ENCODE peak calls at places on chromosomes 12 and 14, in seven cellular contexts. X is neural crest cell, G is hepatic stellate cell, Z is lower leg skin, P is tibial artery, K is hepatocyte, U is GM12865. E is an unnamed sample.
A peak's percentile ranks its signal among the peaks of the same experiment; 100 is the strongest.

GRCh38 chr12:56488041-56488955 is at the start of gene GLS2:
- DNase-seq in X (peak; percentile 29), G (peak; percentile 96), Z (peak; percentile 78), P (peak; percentile 83), K (peak; percentile 83), U (peak; percentile 78), E (peak; percentile 86)

GRCh38 chr12:1474059-1474537 is 120.3 kb downstream of the FBXL14 start:
- DNase-seq in X (no peak), G (peak; percentile 74), Z (no peak), P (no peak), K (peak; percentile 14), U (no peak), E (no peak)

GRCh38 chr12:104495786-104496185 is 39.0 kb downstream of the CHST11 start:
- DNase-seq in X (no peak), G (no peak), Z (no peak), P (no peak), K (no peak), U (no peak), E (no peak)

GRCh38 chr12:106342397-106343212 is 14.9 kb upstream of the POLR3B start:
- DNase-seq in X (no peak), G (peak; percentile 61), Z (peak; percentile 89), P (peak; percentile 88), K (peak; percentile 57), U (no peak), E (peak; percentile 55)

GRCh38 chr14:52049271-52049670 is 19.6 kb downstream of the NID2 start:
- DNase-seq in X (no peak), G (no peak), Z (no peak), P (no peak), K (no peak), U (no peak), E (no peak)

GRCh38 chr14:63901434-63902085 is 48.8 kb downstream of the SYNE2 start:
- DNase-seq in X (no peak), G (no peak), Z (no peak), P (no peak), K (no peak), U (no peak), E (no peak)

GRCh38 chr12:89825591-89826449 is 117.2 kb upstream of the ATP2B1 start:
- DNase-seq in X (no peak), G (no peak), Z (no peak), P (no peak), K (no peak), U (peak; percentile 54), E (no peak)

GRCh38 chr14:104967414-104968152 is 10.6 kb downstream of the AHNAK2 start:
- DNase-seq in X (no peak), G (peak; percentile 45), Z (peak; percentile 80), P (peak; percentile 94), K (peak; percentile 65), U (no peak), E (peak; percentile 82)

GRCh38 chr12:28114488-28114887 is 75.8 kb upstream of the CCDC91 start:
- DNase-seq in X (no peak), G (no peak), Z (no peak), P (no peak), K (no peak), U (no peak), E (no peak)

GRCh38 chr14:105335735-105336476 is 21.4 kb downstream of the PACS2 start:
- DNase-seq in X (no peak), G (no peak), Z (no peak), P (no peak), K (no peak), U (no peak), E (no peak)

GRCh38 chr14:77565289-77566081 is 51.0 kb downstream of the SPTLC2 start:
- DNase-seq in X (no peak), G (no peak), Z (no peak), P (no peak), K (no peak), U (no peak), E (no peak)

GRCh38 chr12:48717252-48717695 is 767 bp upstream of the CCNT1 start:
- DNase-seq in X (no peak), G (no peak), Z (no peak), P (no peak), K (no peak), U (peak; percentile 61), E (no peak)

GRCh38 chr14:23537351-23538048 is 14.1 kb downstream of the ZFHX2 start:
- DNase-seq in X (no peak), G (no peak), Z (no peak), P (no peak), K (no peak), U (no peak), E (no peak)

GRCh38 chr14:100586520-100587247 is 533 bp downstream of the BEGAIN start:
- DNase-seq in X (no peak), G (no peak), Z (no peak), P (peak; percentile 35), K (peak; percentile 48), U (no peak), E (no peak)

GRCh38 chr12:124736115-124737039 is 127.3 kb downstream of the SCARB1 start:
- DNase-seq in X (no peak), G (no peak), Z (no peak), P (no peak), K (no peak), U (no peak), E (no peak)

GRCh38 chr12:65209655-65210043 is 40.3 kb downstream of the LEMD3 start:
- DNase-seq in X (no peak), G (no peak), Z (no peak), P (no peak), K (no peak), U (peak; percentile 72), E (no peak)

GRCh38 chr14:100696590-100696989 is 30.1 kb upstream of the DLK1 start:
- DNase-seq in X (no peak), G (no peak), Z (no peak), P (no peak), K (peak; percentile 61), U (no peak), E (no peak)

GRCh38 chr12:24394246-24394645 is 444.8 kb upstream of the SOX5 start:
- DNase-seq in X (no peak), G (no peak), Z (no peak), P (no peak), K (no peak), U (no peak), E (no peak)

GRCh38 chr12:132700212-132700913 is 10.3 kb upstream of the PGAM5 start:
- DNase-seq in X (no peak), G (no peak), Z (no peak), P (no peak), K (no peak), U (peak; percentile 85), E (no peak)

GRCh38 chr12:1917172-1918070 is 1.0 kb downstream of the CACNA2D4 start:
- DNase-seq in X (no peak), G (peak; percentile 12), Z (no peak), P (peak; percentile 60), K (peak; percentile 3), U (no peak), E (no peak)

GRCh38 chr14:106378191-106378590 is 851.8 kb downstream of the TMEM121 start:
- DNase-seq in X (no peak), G (no peak), Z (no peak), P (no peak), K (no peak), U (no peak), E (no peak)

GRCh38 chr14:68094158-68094557 is 274.6 kb downstream of the RAD51B start:
- DNase-seq in X (no peak), G (no peak), Z (no peak), P (no peak), K (no peak), U (no peak), E (no peak)

GRCh38 chr14:58398895-58399294 is 3.2 kb downstream of the TOMM20L start:
- DNase-seq in X (no peak), G (no peak), Z (no peak), P (no peak), K (no peak), U (no peak), E (no peak)

GRCh38 chr12:73599268-73599667 is 938.4 kb upstream of the ATXN7L3B start:
- DNase-seq in X (no peak), G (no peak), Z (no peak), P (no peak), K (no peak), U (no peak), E (no peak)

GRCh38 chr12:28550757-28551381 is 360.6 kb downstream of the CCDC91 start:
- DNase-seq in X (no peak), G (peak; percentile 14), Z (no peak), P (no peak), K (no peak), U (no peak), E (no peak)

E was measured in ureter.